ENCODE peak calls at places on chromosomes 16 and 17, in seven cellular contexts. One of them, this sample, is unnamed.
A peak's percentile ranks its signal among the peaks of the same experiment; 100 is the strongest.

GRCh38 chr17:44733753-44734152 is 25.0 kb upstream of the ADAM11 start:
- DNase-seq in stimulated activated CD4-positive, alpha-beta T cell treated with anti-CD3 and anti-CD28 coated beads, Interleukin-2, amount 100 ng/mL, for 48 hours: no peak
- DNase-seq in activated naive CD4-positive, alpha-beta T cell treated with Interleukin-2 at 50 U/mL for 16 hours: no peak
- DNase-seq in AG10803: no peak
- DNase-seq in EL: no peak
- DNase-seq in germinal center: no peak
- DNase-seq in stimulated activated CD8-positive, alpha-beta memory T cell treated with anti-CD3 and anti-CD28 coated beads, Interleukin-15, amount 100 ng/mL, for 48 hours: no peak
- DNase-seq in this sample: no peak

GRCh38 chr17:71338396-71338795 is 782.4 kb upstream of the SOX9 start:
- DNase-seq in germinal center: no peak
- DNase-seq in stimulated activated CD4-positive, alpha-beta T cell treated with anti-CD3 and anti-CD28 coated beads, Interleukin-2, amount 100 ng/mL, for 48 hours: no peak
- DNase-seq in activated naive CD4-positive, alpha-beta T cell treated with Interleukin-2 at 50 U/mL for 16 hours: no peak
- DNase-seq in stimulated activated CD8-positive, alpha-beta memory T cell treated with anti-CD3 and anti-CD28 coated beads, Interleukin-15, amount 100 ng/mL, for 48 hours: no peak
- DNase-seq in AG10803: peak; percentile 86
- DNase-seq in EL: peak; percentile 58
- DNase-seq in this sample: no peak

GRCh38 chr16:88792668-88793587 is 7.9 kb upstream of the PIEZO1 start:
- DNase-seq in AG10803: no peak
- DNase-seq in activated naive CD4-positive, alpha-beta T cell treated with Interleukin-2 at 50 U/mL for 16 hours: no peak
- DNase-seq in stimulated activated CD4-positive, alpha-beta T cell treated with anti-CD3 and anti-CD28 coated beads, Interleukin-2, amount 100 ng/mL, for 48 hours: no peak
- DNase-seq in EL: no peak
- DNase-seq in germinal center: no peak
- DNase-seq in stimulated activated CD8-positive, alpha-beta memory T cell treated with anti-CD3 and anti-CD28 coated beads, Interleukin-15, amount 100 ng/mL, for 48 hours: no peak
- DNase-seq in this sample: no peak

GRCh38 chr17:73278465-73279453 is 17.1 kb upstream of the CPSF4L start:
- DNase-seq in stimulated activated CD4-positive, alpha-beta T cell treated with anti-CD3 and anti-CD28 coated beads, Interleukin-2, amount 100 ng/mL, for 48 hours: no peak
- DNase-seq in activated naive CD4-positive, alpha-beta T cell treated with Interleukin-2 at 50 U/mL for 16 hours: no peak
- DNase-seq in germinal center: no peak
- DNase-seq in AG10803: peak; percentile 35
- DNase-seq in stimulated activated CD8-positive, alpha-beta memory T cell treated with anti-CD3 and anti-CD28 coated beads, Interleukin-15, amount 100 ng/mL, for 48 hours: no peak
- DNase-seq in EL: peak; percentile 28
- DNase-seq in this sample: no peak

GRCh38 chr17:55303701-55304145 is 39.0 kb downstream of the HLF start:
- DNase-seq in germinal center: no peak
- DNase-seq in stimulated activated CD4-positive, alpha-beta T cell treated with anti-CD3 and anti-CD28 coated beads, Interleukin-2, amount 100 ng/mL, for 48 hours: no peak
- DNase-seq in stimulated activated CD8-positive, alpha-beta memory T cell treated with anti-CD3 and anti-CD28 coated beads, Interleukin-15, amount 100 ng/mL, for 48 hours: no peak
- DNase-seq in EL: peak; percentile 11
- DNase-seq in AG10803: peak; percentile 8
- DNase-seq in activated naive CD4-positive, alpha-beta T cell treated with Interleukin-2 at 50 U/mL for 16 hours: no peak
- DNase-seq in this sample: no peak

GRCh38 chr17:40091691-40092397 is 8.5 kb downstream of the NR1D1 start:
- DNase-seq in stimulated activated CD4-positive, alpha-beta T cell treated with anti-CD3 and anti-CD28 coated beads, Interleukin-2, amount 100 ng/mL, for 48 hours: no peak
- DNase-seq in EL: no peak
- DNase-seq in activated naive CD4-positive, alpha-beta T cell treated with Interleukin-2 at 50 U/mL for 16 hours: no peak
- DNase-seq in stimulated activated CD8-positive, alpha-beta memory T cell treated with anti-CD3 and anti-CD28 coated beads, Interleukin-15, amount 100 ng/mL, for 48 hours: no peak
- DNase-seq in AG10803: no peak
- DNase-seq in germinal center: no peak
- DNase-seq in this sample: no peak

GRCh38 chr17:58172369-58173071 is 5.7 kb downstream of the OR4D2 start:
- DNase-seq in germinal center: peak; percentile 30
- DNase-seq in AG10803: no peak
- DNase-seq in stimulated activated CD8-positive, alpha-beta memory T cell treated with anti-CD3 and anti-CD28 coated beads, Interleukin-15, amount 100 ng/mL, for 48 hours: peak; percentile 20
- DNase-seq in stimulated activated CD4-positive, alpha-beta T cell treated with anti-CD3 and anti-CD28 coated beads, Interleukin-2, amount 100 ng/mL, for 48 hours: no peak
- DNase-seq in EL: peak; percentile 34
- DNase-seq in activated naive CD4-positive, alpha-beta T cell treated with Interleukin-2 at 50 U/mL for 16 hours: peak; percentile 41
- DNase-seq in this sample: no peak

GRCh38 chr16:1397779-1398178 is 16.7 kb downstream of the UNKL start:
- DNase-seq in activated naive CD4-positive, alpha-beta T cell treated with Interleukin-2 at 50 U/mL for 16 hours: no peak
- DNase-seq in AG10803: no peak
- DNase-seq in stimulated activated CD8-positive, alpha-beta memory T cell treated with anti-CD3 and anti-CD28 coated beads, Interleukin-15, amount 100 ng/mL, for 48 hours: no peak
- DNase-seq in EL: no peak
- DNase-seq in germinal center: no peak
- DNase-seq in stimulated activated CD4-positive, alpha-beta T cell treated with anti-CD3 and anti-CD28 coated beads, Interleukin-2, amount 100 ng/mL, for 48 hours: no peak
- DNase-seq in this sample: no peak

GRCh38 chr17:35080536-35080935 is 17.0 kb upstream of the RFFL start:
- DNase-seq in stimulated activated CD8-positive, alpha-beta memory T cell treated with anti-CD3 and anti-CD28 coated beads, Interleukin-15, amount 100 ng/mL, for 48 hours: no peak
- DNase-seq in AG10803: no peak
- DNase-seq in EL: no peak
- DNase-seq in stimulated activated CD4-positive, alpha-beta T cell treated with anti-CD3 and anti-CD28 coated beads, Interleukin-2, amount 100 ng/mL, for 48 hours: no peak
- DNase-seq in germinal center: peak; percentile 15
- DNase-seq in activated naive CD4-positive, alpha-beta T cell treated with Interleukin-2 at 50 U/mL for 16 hours: no peak
- DNase-seq in this sample: peak; percentile 23

GRCh38 chr16:24906199-24906808 is 60.5 kb downstream of the SLC5A11 start:
- DNase-seq in stimulated activated CD8-positive, alpha-beta memory T cell treated with anti-CD3 and anti-CD28 coated beads, Interleukin-15, amount 100 ng/mL, for 48 hours: no peak
- DNase-seq in activated naive CD4-positive, alpha-beta T cell treated with Interleukin-2 at 50 U/mL for 16 hours: no peak
- DNase-seq in germinal center: no peak
- DNase-seq in EL: peak; percentile 28
- DNase-seq in stimulated activated CD4-positive, alpha-beta T cell treated with anti-CD3 and anti-CD28 coated beads, Interleukin-2, amount 100 ng/mL, for 48 hours: no peak
- DNase-seq in AG10803: peak; percentile 26
- DNase-seq in this sample: no peak

GRCh38 chr16:21338537-21339268 is 60.6 kb upstream of the CRYM start:
- DNase-seq in stimulated activated CD8-positive, alpha-beta memory T cell treated with anti-CD3 and anti-CD28 coated beads, Interleukin-15, amount 100 ng/mL, for 48 hours: peak; percentile 6
- DNase-seq in activated naive CD4-positive, alpha-beta T cell treated with Interleukin-2 at 50 U/mL for 16 hours: no peak
- DNase-seq in germinal center: no peak
- DNase-seq in stimulated activated CD4-positive, alpha-beta T cell treated with anti-CD3 and anti-CD28 coated beads, Interleukin-2, amount 100 ng/mL, for 48 hours: no peak
- DNase-seq in EL: no peak
- DNase-seq in AG10803: no peak
- DNase-seq in this sample: peak; percentile 7

GRCh38 chr17:42441717-42442565 is 16.7 kb upstream of the ATP6V0A1 start:
- DNase-seq in stimulated activated CD4-positive, alpha-beta T cell treated with anti-CD3 and anti-CD28 coated beads, Interleukin-2, amount 100 ng/mL, for 48 hours: no peak
- DNase-seq in germinal center: no peak
- DNase-seq in AG10803: no peak
- DNase-seq in activated naive CD4-positive, alpha-beta T cell treated with Interleukin-2 at 50 U/mL for 16 hours: no peak
- DNase-seq in stimulated activated CD8-positive, alpha-beta memory T cell treated with anti-CD3 and anti-CD28 coated beads, Interleukin-15, amount 100 ng/mL, for 48 hours: no peak
- DNase-seq in EL: no peak
- DNase-seq in this sample: no peak

GRCh38 chr16:83717308-83717707 is 90.5 kb upstream of the HSBP1 start:
- DNase-seq in stimulated activated CD8-positive, alpha-beta memory T cell treated with anti-CD3 and anti-CD28 coated beads, Interleukin-15, amount 100 ng/mL, for 48 hours: no peak
- DNase-seq in AG10803: no peak
- DNase-seq in activated naive CD4-positive, alpha-beta T cell treated with Interleukin-2 at 50 U/mL for 16 hours: no peak
- DNase-seq in stimulated activated CD4-positive, alpha-beta T cell treated with anti-CD3 and anti-CD28 coated beads, Interleukin-2, amount 100 ng/mL, for 48 hours: no peak
- DNase-seq in EL: peak; percentile 49
- DNase-seq in germinal center: no peak
- DNase-seq in this sample: no peak